ENCODE peak calls at places on chromosomes 12 and 14, in seven cellular contexts. D, H, R, C, T, Q and A are unnamed samples.

GRCh38 chr12:58764100-58764953 is 156.0 kb downstream of the LRIG3 start:
- DNase-seq in D (no peak), H (no peak), R (peak; percentile 46), C (no peak), T (no peak), Q (peak; percentile 15), A (no peak)

GRCh38 chr12:121438207-121438606 is 38.3 kb downstream of the RNF34 start:
- DNase-seq in D (no peak), H (no peak), R (no peak), C (no peak), T (no peak), Q (no peak), A (no peak)

GRCh38 chr12:110791589-110791988 is 48.9 kb upstream of the PPP1CC start:
- DNase-seq in D (peak; percentile 36), H (no peak), R (no peak), C (no peak), T (no peak), Q (no peak), A (no peak)

GRCh38 chr12:121803861-121804416 is at the start of gene SETD1B:
- DNase-seq in D (no peak), H (peak; percentile 33), R (peak; percentile 44), C (no peak), T (no peak), Q (no peak), A (no peak)

GRCh38 chr12:51056242-51056641 is 8.1 kb downstream of the LETMD1 start:
- DNase-seq in D (no peak), H (no peak), R (peak; percentile 54), C (no peak), T (no peak), Q (no peak), A (peak; percentile 21)

GRCh38 chr12:127987199-127987901 is 279.6 kb upstream of the TMEM132C start:
- DNase-seq in D (no peak), H (no peak), R (no peak), C (no peak), T (no peak), Q (no peak), A (no peak)

GRCh38 chr12:27119797-27120196 is 37.4 kb upstream of the C12orf71 start:
- DNase-seq in D (no peak), H (no peak), R (no peak), C (peak; percentile 7), T (no peak), Q (no peak), A (no peak)

GRCh38 chr12:1839464-1839863 is 19.1 kb downstream of the LRTM2 start:
- DNase-seq in D (no peak), H (no peak), R (no peak), C (no peak), T (no peak), Q (no peak), A (no peak)

GRCh38 chr12:115456946-115457689 is 773.1 kb upstream of the TBX3 start:
- DNase-seq in D (no peak), H (no peak), R (no peak), C (no peak), T (peak; percentile 24), Q (peak; percentile 71), A (peak; percentile 53)

GRCh38 chr12:130675121-130675520 is 41.0 kb downstream of the RIMBP2 start:
- DNase-seq in D (no peak), H (no peak), R (no peak), C (no peak), T (no peak), Q (no peak), A (no peak)

GRCh38 chr12:50050119-50050385 is 7.3 kb upstream of the ASIC1 start:
- DNase-seq in D (no peak), H (no peak), R (no peak), C (no peak), T (no peak), Q (no peak), A (no peak)

GRCh38 chr12:87311206-87311605 is 718.0 kb downstream of the C12orf50 start:
- DNase-seq in D (no peak), H (no peak), R (peak; percentile 23), C (no peak), T (no peak), Q (no peak), A (no peak)

GRCh38 chr14:58709949-58710348 is 72.2 kb downstream of the DACT1 start:
- DNase-seq in D (no peak), H (no peak), R (no peak), C (no peak), T (no peak), Q (no peak), A (no peak)

GRCh38 chr12:2794261-2794735 is 472 bp upstream of the FKBP4 start:
- DNase-seq in D (no peak), H (no peak), R (no peak), C (no peak), T (no peak), Q (no peak), A (no peak)

GRCh38 chr12:49038291-49038955 is 19.8 kb upstream of the PRKAG1 start:
- DNase-seq in D (no peak), H (no peak), R (no peak), C (no peak), T (no peak), Q (no peak), A (no peak)

GRCh38 chr14:77275041-77275854 is 4.2 kb upstream of the NGB start:
- DNase-seq in D (no peak), H (no peak), R (no peak), C (no peak), T (no peak), Q (no peak), A (no peak)

GRCh38 chr12:16349132-16349463 is 1.7 kb downstream of the MGST1 start:
- DNase-seq in D (no peak), H (peak; percentile 6), R (peak; percentile 96), C (no peak), T (no peak), Q (peak; percentile 81), A (peak; percentile 44)

GRCh38 chr12:131054345-131055092 is 100.8 kb downstream of the ADGRD1 start:
- DNase-seq in D (no peak), H (no peak), R (no peak), C (no peak), T (no peak), Q (no peak), A (no peak)

GRCh38 chr12:106358410-106359241 is 1.1 kb downstream of the POLR3B start:
- DNase-seq in D (no peak), H (peak; percentile 65), R (peak; percentile 82), C (no peak), T (no peak), Q (peak; percentile 78), A (no peak)

GRCh38 chr14:102659797-102660196 is 67.3 kb downstream of the RCOR1 start:
- DNase-seq in D (no peak), H (no peak), R (peak; percentile 75), C (no peak), T (no peak), Q (no peak), A (peak; percentile 19)
- TF ChIP-seq CEBPB in D (no peak), H (no peak), R (peak; percentile 20), C (no peak), T (no peak), Q (no peak), A (no peak)

GRCh38 chr14:104552738-104553125 is 26.8 kb upstream of the C14orf180 start:
- DNase-seq in D (no peak), H (no peak), R (no peak), C (no peak), T (no peak), Q (no peak), A (no peak)

GRCh38 chr14:104551851-104552737 is 27.5 kb upstream of the C14orf180 start:
- DNase-seq in D (no peak), H (no peak), R (no peak), C (no peak), T (no peak), Q (no peak), A (no peak)

GRCh38 chr14:104550340-104550848 is 29.2 kb upstream of the C14orf180 start:
- DNase-seq in D (no peak), H (no peak), R (no peak), C (no peak), T (no peak), Q (no peak), A (no peak)

GRCh38 chr14:104549536-104550339 is 29.8 kb upstream of the C14orf180 start:
- DNase-seq in D (no peak), H (no peak), R (no peak), C (no peak), T (no peak), Q (no peak), A (no peak)

DNA sequence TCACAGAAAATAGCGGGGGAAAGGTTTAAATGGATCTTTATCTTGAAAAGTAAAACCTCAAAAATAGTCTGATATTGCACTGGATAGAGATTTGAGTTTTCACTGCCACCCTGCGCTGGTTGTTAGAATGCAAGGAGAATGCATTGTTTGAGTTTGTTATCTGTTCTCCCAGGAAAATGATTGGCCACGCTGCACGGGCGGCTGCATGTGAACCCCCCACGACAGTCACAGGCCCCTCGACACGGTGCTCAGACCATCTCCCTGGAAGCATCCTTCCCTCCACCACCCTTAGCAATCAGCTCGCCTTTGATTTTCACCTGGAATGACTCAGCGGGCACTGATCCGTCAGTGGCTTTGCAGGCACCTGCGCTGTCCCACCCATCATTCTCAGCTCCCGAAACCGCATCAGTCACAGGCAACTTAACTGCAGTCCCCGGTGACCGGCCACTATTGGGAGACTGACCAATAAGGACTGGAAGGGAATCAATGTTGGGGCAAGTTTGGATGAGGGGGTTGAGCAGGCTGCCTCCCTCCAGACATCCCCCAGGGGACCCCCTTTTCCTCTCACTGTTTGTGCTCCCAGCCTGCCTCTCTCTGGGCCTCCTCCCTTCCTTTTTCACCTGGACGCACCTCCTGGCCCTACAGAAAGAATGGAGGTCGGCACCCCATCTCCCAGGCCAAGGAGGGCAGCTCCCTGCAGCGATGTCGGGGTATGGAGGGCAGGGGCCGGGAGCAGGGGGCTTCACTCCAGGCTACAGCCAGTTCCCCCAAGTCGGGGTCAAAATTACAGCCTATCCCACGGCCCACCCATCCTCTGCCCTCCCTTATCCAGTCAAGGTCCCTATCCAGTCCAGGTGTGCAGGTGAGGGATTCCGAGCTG is 28.5 kb upstream of the C14orf180 start:
- DNase-seq in D (no peak), H (no peak), R (no peak), C (no peak), T (no peak), Q (no peak), A (no peak)
- TF ChIP-seq CEBPB in D (no peak), H (no peak), R (no peak), C (no peak), T (no peak), Q (no peak), A (no peak)

GRCh38 chr12:78793982-78794381 is 70.6 kb upstream of the SYT1 start:
- DNase-seq in D (no peak), H (no peak), R (no peak), C (no peak), T (no peak), Q (no peak), A (no peak)
- TF ChIP-seq CEBPB in D (no peak), H (no peak), R (no peak), C (no peak), T (no peak), Q (no peak), A (no peak)

DNA sequence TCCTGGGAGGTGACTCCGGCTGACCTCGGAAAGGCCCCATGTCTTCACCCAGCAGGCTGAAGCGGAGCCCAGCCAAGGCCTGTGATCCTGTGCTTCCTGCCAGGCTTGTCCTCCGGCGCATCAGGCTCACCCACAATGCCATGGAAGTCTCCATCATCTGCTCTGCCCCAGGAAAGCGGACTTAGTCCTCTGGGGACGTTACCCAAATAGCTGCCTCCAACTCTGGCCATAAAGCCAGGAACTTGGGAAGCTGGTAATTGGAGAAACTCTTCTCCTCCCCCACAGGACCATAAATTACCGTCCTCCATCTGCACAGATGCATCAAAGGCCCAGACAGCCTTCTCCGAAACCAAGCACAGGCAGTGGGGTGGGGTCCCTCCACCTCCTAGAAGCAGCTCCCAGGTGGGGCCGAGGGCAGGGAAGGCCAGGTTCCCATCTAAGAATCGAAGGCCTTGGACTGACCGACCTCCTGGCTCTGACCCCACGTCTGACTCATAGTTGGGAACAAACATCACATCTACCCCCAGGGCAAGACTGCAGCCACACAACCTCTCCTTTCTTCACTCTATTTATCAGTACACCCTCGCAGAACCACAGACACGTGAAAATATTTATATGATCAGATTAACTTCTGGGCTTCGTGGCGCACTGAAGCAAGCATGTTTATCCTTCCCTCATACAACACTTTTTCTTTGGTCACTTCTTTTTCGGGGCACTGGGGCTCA is 56.4 kb downstream of the PITPNM2 start:
- DNase-seq in D (no peak), H (peak; percentile 44), R (peak; percentile 88), C (no peak), T (peak; percentile 49), Q (peak; percentile 79), A (peak; percentile 76)
- TF ChIP-seq CEBPB in D (no peak), H (no peak), R (no peak), C (no peak), T (no peak), Q (no peak), A (peak; percentile 51)